ENCODE peak calls at places on chromosomes 3 and 15, in nine cellular contexts. L is stomach, S is GM23248, O is ovary, Y is cardiac muscle cell, Z is IMR-90, H is transverse colon, D is aorta, N is heart left ventricle. M is an unnamed sample. For H3K4me1, the result is how much of the 10 kb centered on the place peaks cover.

GRCh38 chr15:80942746-80943565 is 46.7 kb downstream of the MESD start:
- DNase-seq in L (no peak), S (peak), O (no peak), Y (no peak), Z (peak), H (no peak), D (no peak), N (peak), M (peak)

GRCh38 chr3:147838650-147839049 is 429.5 kb downstream of the ZIC1 start:
- DNase-seq in L (no peak), S (peak), O (no peak), Y (no peak), Z (peak), H (no peak), D (no peak), N (no peak), M (no peak)

GRCh38 chr15:32908135-32908801 is 190.5 kb downstream of the GREM1 start:
- DNase-seq in L (no peak), S (no peak), O (peak), Y (no peak), Z (peak), H (peak), D (no peak), N (no peak), M (no peak)

GRCh38 chr3:55305714-55306485 is 181.2 kb downstream of the WNT5A start:
- DNase-seq in L (no peak), S (peak), O (peak), Y (no peak), Z (peak), H (no peak), D (no peak), N (no peak), M (no peak)

GRCh38 chr3:131033480-131034080 is 6.9 kb downstream of the NEK11 start:
- DNase-seq in L (no peak), S (peak), O (no peak), Y (peak), Z (peak), H (no peak), D (no peak), N (no peak), M (no peak)

GRCh38 chr15:44541282-44541958 is 4.5 kb downstream of the EIF3J start:
- DNase-seq in L (no peak), S (peak), O (no peak), Y (no peak), Z (peak), H (no peak), D (no peak), N (no peak), M (no peak)

GRCh38 chr15:92914768-92915221 is 14.7 kb downstream of the CHD2 start:
- DNase-seq in L (no peak), S (no peak), O (no peak), Y (no peak), Z (no peak), H (no peak), D (no peak), N (no peak), M (no peak)

GRCh38 chr3:44883999-44884431 is 9.6 kb downstream of the TGM4 start:
- DNase-seq in L (no peak), S (peak), O (no peak), Y (no peak), Z (peak), H (no peak), D (no peak), N (no peak), M (no peak)

GRCh38 chr3:156120528-156121251 is at the start of gene KCNAB1:
- DNase-seq in L (no peak), S (no peak), O (no peak), Y (no peak), Z (no peak), H (no peak), D (no peak), N (no peak), M (no peak)

GRCh38 chr15:34993413-34993812 is 5.3 kb upstream of the ZNF770 start:
- DNase-seq in L (no peak), S (peak), O (no peak), Y (no peak), Z (no peak), H (no peak), D (no peak), N (no peak), M (no peak)

GRCh38 chr3:6455031-6455430 is 405.9 kb upstream of the GRM7 start:
- DNase-seq in L (no peak), S (no peak), O (no peak), Y (no peak), Z (no peak), H (no peak), D (no peak), N (no peak), M (no peak)

GRCh38 chr15:51313644-51314280 is 24.6 kb downstream of the CYP19A1 start:
- DNase-seq in L (no peak), S (no peak), O (no peak), Y (no peak), Z (no peak), H (no peak), D (no peak), N (no peak), M (no peak)

GRCh38 chr3:73270839-73271483 is 209.5 kb downstream of the EBLN2 start:
- DNase-seq in L (no peak), S (peak), O (no peak), Y (no peak), Z (no peak), H (no peak), D (no peak), N (no peak), M (no peak)

GRCh38 chr15:100340721-100341661 is 784 bp downstream of the ADAMTS17 start:
- DNase-seq in L (no peak), S (peak), O (no peak), Y (no peak), Z (no peak), H (peak), D (no peak), N (no peak), M (peak)

GRCh38 chr3:180934638-180935037 is 22.2 kb downstream of the FXR1 start:
- DNase-seq in L (no peak), S (peak), O (no peak), Y (no peak), Z (peak), H (no peak), D (no peak), N (no peak), M (no peak)

GRCh38 chr3:100811779-100812507 is 102.6 kb downstream of the TFG start:
- DNase-seq in L (no peak), S (no peak), O (no peak), Y (no peak), Z (no peak), H (no peak), D (no peak), N (no peak), M (no peak)

GRCh38 chr3:105232536-105232935 is 134.2 kb upstream of the ALCAM start:
- DNase-seq in L (no peak), S (no peak), O (no peak), Y (no peak), Z (peak), H (no peak), D (no peak), N (no peak), M (no peak)

GRCh38 chr3:14832975-14833722 is 14.4 kb downstream of the FGD5 start:
- DNase-seq in L (no peak), S (no peak), O (no peak), Y (no peak), Z (no peak), H (no peak), D (peak), N (no peak), M (no peak)

GRCh38 chr3:30354972-30355371 is 251.4 kb upstream of the TGFBR2 start:
- DNase-seq in L (no peak), S (no peak), O (no peak), Y (no peak), Z (peak), H (no peak), D (no peak), N (no peak), M (no peak)

GRCh38 chr15:80343610-80344009 is 60.6 kb upstream of the ARNT2 start:
- DNase-seq in L (peak), S (no peak), O (peak), Y (no peak), Z (peak), H (peak), D (no peak), N (peak), M (no peak)

GRCh38 chr3:69914395-69914794 is 85.1 kb upstream of the SAMMSON start:
- DNase-seq in L (no peak), S (no peak), O (no peak), Y (no peak), Z (peak), H (no peak), D (no peak), N (peak), M (no peak)

GRCh38 chr3:124783696-124784095 is 53.4 kb downstream of the UMPS start:
- DNase-seq in L (no peak), S (no peak), O (no peak), Y (no peak), Z (peak), H (no peak), D (peak), N (no peak), M (no peak)
- H3K4me1 ChIP-seq in L (under half), S (under half), O (under half), Y (under half), Z (under half), H (under half), D (under half), N (half or more), M (under half)

GRCh38 chr3:189573004-189573403 is 58.2 kb upstream of the TP63 start:
- DNase-seq in L (no peak), S (peak), O (no peak), Y (no peak), Z (no peak), H (no peak), D (no peak), N (no peak), M (no peak)
- H3K4me1 ChIP-seq in L (under half), S (under half), O (under half), Y (under half), Z (under half), H (under half), D (under half), N (under half), M (under half)

DNA sequence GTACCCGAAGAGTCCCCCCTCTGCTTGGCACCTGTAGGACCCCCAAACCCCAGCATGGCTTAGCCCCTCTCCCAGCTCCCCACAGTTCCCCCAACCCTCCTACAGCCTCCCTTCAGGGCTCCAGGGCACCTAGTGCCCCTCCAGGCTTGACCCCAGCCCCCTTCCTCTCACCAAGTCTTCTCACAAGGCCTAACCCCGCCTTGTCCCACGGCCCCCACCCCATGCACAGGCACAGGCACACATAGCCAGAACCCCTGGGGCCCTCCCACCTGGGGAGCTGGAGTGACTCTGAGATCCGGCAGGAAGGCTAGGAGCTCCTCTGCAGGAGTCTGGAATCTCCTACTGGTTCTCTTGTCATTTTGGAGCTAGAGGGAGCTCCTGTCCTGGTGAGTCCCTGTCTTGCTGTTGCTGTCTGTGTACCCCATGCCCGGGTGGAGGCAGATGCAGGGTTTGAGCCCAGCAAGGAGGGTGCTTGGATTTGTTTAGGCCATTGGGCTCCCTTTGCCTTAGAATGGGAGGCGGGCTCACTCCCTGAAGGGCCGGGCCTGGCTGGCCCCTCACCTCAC is 39.6 kb downstream of the KLF13 start:
- DNase-seq in L (no peak), S (peak), O (peak), Y (no peak), Z (no peak), H (peak), D (no peak), N (peak), M (no peak)
- H3K4me1 ChIP-seq in L (half or more), S (under half), O (under half), Y (half or more), Z (under half), H (half or more), D (under half), N (half or more), M (half or more)

GRCh38 chr15:52337961-52338535 is 42.4 kb upstream of the MYO5C start:
- DNase-seq in L (no peak), S (no peak), O (no peak), Y (peak), Z (no peak), H (no peak), D (no peak), N (no peak), M (no peak)

GRCh38 chr15:52337198-52337853 is 41.7 kb upstream of the MYO5C start:
- DNase-seq in L (no peak), S (peak), O (no peak), Y (no peak), Z (peak), H (no peak), D (no peak), N (no peak), M (no peak)

GRCh38 chr15:52336530-52336929 is 40.9 kb upstream of the MYO5C start:
- DNase-seq in L (no peak), S (no peak), O (no peak), Y (no peak), Z (no peak), H (peak), D (no peak), N (no peak), M (no peak)

GRCh38 chr15:52331490-52332240 is 36.1 kb upstream of the MYO5C start:
- DNase-seq in L (peak), S (peak), O (no peak), Y (peak), Z (peak), H (peak), D (no peak), N (no peak), M (no peak)

GRCh38 chr15:52334491-52335160 is 39.0 kb upstream of the MYO5C start:
- DNase-seq in L (no peak), S (peak), O (no peak), Y (no peak), Z (peak), H (no peak), D (no peak), N (no peak), M (no peak)
- H3K4me1 ChIP-seq in L (under half), S (under half), O (under half), Y (under half), Z (under half), H (under half), D (under half), N (under half), M (under half)

GRCh38 chr15:66635817-66636216 is 66.2 kb upstream of the SMAD6 start:
- DNase-seq in L (no peak), S (no peak), O (no peak), Y (no peak), Z (no peak), H (no peak), D (no peak), N (no peak), M (no peak)

GRCh38 chr15:66641485-66642313 is 60.3 kb upstream of the SMAD6 start:
- DNase-seq in L (no peak), S (no peak), O (no peak), Y (no peak), Z (no peak), H (no peak), D (no peak), N (no peak), M (no peak)

GRCh38 chr15:66634540-66634939 is 67.5 kb upstream of the SMAD6 start:
- DNase-seq in L (no peak), S (no peak), O (no peak), Y (no peak), Z (no peak), H (no peak), D (no peak), N (no peak), M (no peak)

GRCh38 chr15:66635006-66635405 is 67.0 kb upstream of the SMAD6 start:
- DNase-seq in L (no peak), S (no peak), O (no peak), Y (no peak), Z (no peak), H (no peak), D (no peak), N (no peak), M (no peak)

DNA sequence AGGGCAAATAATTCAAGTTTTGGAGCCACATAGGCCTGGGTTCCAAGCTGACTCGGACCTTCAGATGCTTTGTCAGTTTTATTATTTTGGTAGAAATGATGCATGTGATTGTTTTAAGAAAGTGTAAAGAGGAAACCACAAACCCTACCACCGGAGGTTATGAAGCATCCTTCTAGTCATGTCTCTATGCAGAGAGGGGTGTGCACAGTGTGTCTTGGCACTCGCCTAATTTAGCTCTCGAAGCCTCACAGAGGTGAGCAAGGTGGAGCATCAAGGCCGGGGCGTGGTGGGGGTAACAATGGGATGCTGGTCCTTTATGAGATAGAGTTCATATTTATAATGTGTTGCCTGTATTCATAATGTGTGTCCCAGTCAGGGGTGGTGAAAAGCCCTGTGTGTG is 63.7 kb upstream of the SMAD6 start:
- DNase-seq in L (no peak), S (no peak), O (no peak), Y (no peak), Z (no peak), H (no peak), D (no peak), N (no peak), M (no peak)
- H3K4me1 ChIP-seq in L (under half), S (under half), O (under half), Y (under half), Z (under half), H (under half), D (under half), N (under half), M (under half)